ENCODE peak calls at places on chromosomes 16 and 17, in eight cellular contexts. T, Y, J, N, D, M, X and L are unnamed samples.

GRCh38 chr17:81396278-81396721 is 1.0 kb downstream of the BAHCC1 start:
- DNase-seq in T (no peak), Y (no peak), J (no peak), N (no peak), D (no peak), M (no peak), X (no peak), L (no peak)

GRCh38 chr17:68581863-68582645 is 19.1 kb downstream of the FAM20A start:
- DNase-seq in T (no peak), Y (no peak), J (no peak), N (no peak), D (no peak), M (no peak), X (no peak), L (no peak)

GRCh38 chr16:23362460-23363317 is 60.6 kb downstream of the SCNN1B start:
- DNase-seq in T (no peak), Y (no peak), J (peak; percentile 50), N (peak; percentile 35), D (no peak), M (no peak), X (no peak), L (no peak)

GRCh38 chr16:4500283-4500682 is 24.1 kb downstream of the HMOX2 start:
- DNase-seq in T (no peak), Y (peak; percentile 46), J (peak; percentile 54), N (no peak), D (peak; percentile 38), M (peak; percentile 89), X (no peak), L (peak; percentile 78)

GRCh38 chr17:18248300-18248731 is 10.2 kb downstream of the FLII start:
- DNase-seq in T (peak; percentile 74), Y (peak; percentile 53), J (no peak), N (peak; percentile 61), D (peak; percentile 71), M (peak; percentile 81), X (peak; percentile 79), L (peak; percentile 76)

GRCh38 chr16:47873434-47873833 is 282.4 kb downstream of the ABCC12 start:
- DNase-seq in T (no peak), Y (no peak), J (no peak), N (no peak), D (no peak), M (no peak), X (no peak), L (no peak)

GRCh38 chr16:85174871-85175723 is 62.8 kb upstream of the CIBAR2 start:
- DNase-seq in T (no peak), Y (no peak), J (no peak), N (no peak), D (no peak), M (peak; percentile 63), X (peak; percentile 47), L (no peak)

GRCh38 chr16:64416232-64417010 is 705.4 kb downstream of the CDH11 start:
- DNase-seq in T (no peak), Y (peak; percentile 78), J (no peak), N (no peak), D (no peak), M (peak; percentile 38), X (no peak), L (peak; percentile 16)

GRCh38 chr16:9357829-9358228 is 266.4 kb downstream of the HAPSTR1 start:
- DNase-seq in T (no peak), Y (no peak), J (no peak), N (no peak), D (no peak), M (no peak), X (no peak), L (no peak)

GRCh38 chr17:53516643-53517042 is 306.1 kb upstream of the KIF2B start:
- DNase-seq in T (no peak), Y (peak; percentile 19), J (no peak), N (no peak), D (no peak), M (peak; percentile 59), X (no peak), L (no peak)

GRCh38 chr17:52947418-52947817 is 788.9 kb upstream of the CA10 start:
- DNase-seq in T (no peak), Y (no peak), J (no peak), N (no peak), D (no peak), M (no peak), X (no peak), L (no peak)

GRCh38 chr17:43171761-43172487 is 910 bp downstream of the NBR1 start:
- DNase-seq in T (no peak), Y (peak; percentile 84), J (no peak), N (no peak), D (peak; percentile 12), M (peak; percentile 98), X (no peak), L (peak; percentile 64)

GRCh38 chr16:19092653-19093410 is 20.9 kb upstream of the ITPRIPL2 start:
- DNase-seq in T (no peak), Y (no peak), J (no peak), N (no peak), D (no peak), M (no peak), X (no peak), L (no peak)

GRCh38 chr17:80100035-80100323 is 1.4 kb upstream of the GAA start:
- DNase-seq in T (no peak), Y (no peak), J (peak; percentile 27), N (no peak), D (no peak), M (no peak), X (peak; percentile 33), L (no peak)

GRCh38 chr16:78950768-78951167 is 649.8 kb downstream of the MAF start:
- DNase-seq in T (no peak), Y (no peak), J (no peak), N (no peak), D (no peak), M (no peak), X (no peak), L (no peak)

GRCh38 chr17:8649157-8650118 is 18.9 kb upstream of the MYH10 start:
- DNase-seq in T (no peak), Y (peak; percentile 68), J (peak; percentile 82), N (no peak), D (no peak), M (peak; percentile 79), X (no peak), L (no peak)

GRCh38 chr17:27797390-27798091 is 2.8 kb downstream of the NOS2 start:
- DNase-seq in T (no peak), Y (no peak), J (no peak), N (no peak), D (no peak), M (no peak), X (no peak), L (no peak)

GRCh38 chr17:2745317-2746037 is 4.0 kb downstream of the CCDC92B start:
- DNase-seq in T (no peak), Y (no peak), J (no peak), N (peak; percentile 39), D (no peak), M (no peak), X (no peak), L (peak; percentile 53)

GRCh38 chr17:50173335-50173941 is 7.6 kb downstream of the SGCA start:
- DNase-seq in T (no peak), Y (peak; percentile 79), J (peak; percentile 87), N (no peak), D (no peak), M (peak; percentile 98), X (peak; percentile 62), L (no peak)

GRCh38 chr16:86019446-86020047 is 120.6 kb downstream of the IRF8 start:
- DNase-seq in T (no peak), Y (no peak), J (peak; percentile 42), N (no peak), D (no peak), M (no peak), X (no peak), L (no peak)

GRCh38 chr17:82846061-82846691 is 6.4 kb upstream of the ZNF750 start:
- DNase-seq in T (peak; percentile 49), Y (no peak), J (peak; percentile 71), N (no peak), D (no peak), M (no peak), X (peak; percentile 65), L (no peak)

GRCh38 chr17:79116575-79117368 is 42.1 kb downstream of the ENGASE start:
- DNase-seq in T (no peak), Y (no peak), J (no peak), N (no peak), D (no peak), M (peak; percentile 34), X (no peak), L (no peak)

GRCh38 chr17:4605826-4606225 is 21.5 kb downstream of the SMTNL2 start:
- DNase-seq in T (no peak), Y (no peak), J (no peak), N (peak; percentile 78), D (no peak), M (no peak), X (peak; percentile 71), L (peak; percentile 16)

GRCh38 chr16:15847621-15848175 is 9.1 kb downstream of the MYH11 start:
- DNase-seq in T (no peak), Y (no peak), J (no peak), N (no peak), D (no peak), M (no peak), X (no peak), L (no peak)

GRCh38 chr16:23694707-23695373 is 16.2 kb downstream of the PLK1 start:
- DNase-seq in T (no peak), Y (no peak), J (no peak), N (no peak), D (no peak), M (no peak), X (no peak), L (no peak)